ENCODE peak calls at places on chromosomes 5 and 9, in four cellular contexts. One of them, this sample, is unnamed.

GRCh38 chr5:131163315-131164119 is 1.5 kb downstream of the HINT1 start:
- DNase-seq in upper lobe of right lung: no peak
- DNase-seq in brain microvascular endothelial cell: no peak
- DNase-seq in bronchial epithelial cell: peak; percentile 39
- DNase-seq in this sample: no peak

GRCh38 chr5:12294151-12294550 is 389.9 kb upstream of the CTNND2 start:
- DNase-seq in brain microvascular endothelial cell: no peak
- DNase-seq in bronchial epithelial cell: no peak
- DNase-seq in upper lobe of right lung: no peak
- DNase-seq in this sample: no peak

GRCh38 chr5:41921874-41922273 is 3.2 kb upstream of the FBXO4 start:
- DNase-seq in upper lobe of right lung: no peak
- DNase-seq in brain microvascular endothelial cell: peak; percentile 33
- DNase-seq in bronchial epithelial cell: peak; percentile 87
- DNase-seq in this sample: no peak

GRCh38 chr5:122845253-122846050 is at the start of gene SNX24:
- DNase-seq in upper lobe of right lung: peak; percentile 94
- DNase-seq in bronchial epithelial cell: peak; percentile 55
- DNase-seq in brain microvascular endothelial cell: peak; percentile 35
- DNase-seq in this sample: peak; percentile 78

GRCh38 chr9:93297659-93298497 is 113.9 kb downstream of the WNK2 start:
- DNase-seq in brain microvascular endothelial cell: no peak
- DNase-seq in upper lobe of right lung: peak; percentile 53
- DNase-seq in bronchial epithelial cell: no peak
- DNase-seq in this sample: no peak

GRCh38 chr5:77945874-77946273 is 169.7 kb upstream of the TBCA start:
- DNase-seq in brain microvascular endothelial cell: no peak
- DNase-seq in bronchial epithelial cell: no peak
- DNase-seq in upper lobe of right lung: no peak
- DNase-seq in this sample: no peak

GRCh38 chr5:132475939-132476852 is 14.4 kb downstream of the IRF1 start:
- DNase-seq in upper lobe of right lung: peak; percentile 29
- DNase-seq in brain microvascular endothelial cell: no peak
- DNase-seq in bronchial epithelial cell: no peak
- DNase-seq in this sample: no peak

GRCh38 chr9:136671646-136672430 is 9.1 kb downstream of the EGFL7 start:
- DNase-seq in bronchial epithelial cell: no peak
- DNase-seq in brain microvascular endothelial cell: no peak
- DNase-seq in upper lobe of right lung: no peak
- DNase-seq in this sample: peak; percentile 31

GRCh38 chr9:91896096-91896495 is 53.9 kb downstream of the ROR2 start:
- DNase-seq in brain microvascular endothelial cell: no peak
- DNase-seq in bronchial epithelial cell: no peak
- DNase-seq in upper lobe of right lung: no peak
- DNase-seq in this sample: no peak

GRCh38 chr9:33117306-33117705 is 40.8 kb upstream of the SMU1 start:
- DNase-seq in bronchial epithelial cell: no peak
- DNase-seq in brain microvascular endothelial cell: no peak
- DNase-seq in upper lobe of right lung: no peak
- DNase-seq in this sample: no peak

DNA sequence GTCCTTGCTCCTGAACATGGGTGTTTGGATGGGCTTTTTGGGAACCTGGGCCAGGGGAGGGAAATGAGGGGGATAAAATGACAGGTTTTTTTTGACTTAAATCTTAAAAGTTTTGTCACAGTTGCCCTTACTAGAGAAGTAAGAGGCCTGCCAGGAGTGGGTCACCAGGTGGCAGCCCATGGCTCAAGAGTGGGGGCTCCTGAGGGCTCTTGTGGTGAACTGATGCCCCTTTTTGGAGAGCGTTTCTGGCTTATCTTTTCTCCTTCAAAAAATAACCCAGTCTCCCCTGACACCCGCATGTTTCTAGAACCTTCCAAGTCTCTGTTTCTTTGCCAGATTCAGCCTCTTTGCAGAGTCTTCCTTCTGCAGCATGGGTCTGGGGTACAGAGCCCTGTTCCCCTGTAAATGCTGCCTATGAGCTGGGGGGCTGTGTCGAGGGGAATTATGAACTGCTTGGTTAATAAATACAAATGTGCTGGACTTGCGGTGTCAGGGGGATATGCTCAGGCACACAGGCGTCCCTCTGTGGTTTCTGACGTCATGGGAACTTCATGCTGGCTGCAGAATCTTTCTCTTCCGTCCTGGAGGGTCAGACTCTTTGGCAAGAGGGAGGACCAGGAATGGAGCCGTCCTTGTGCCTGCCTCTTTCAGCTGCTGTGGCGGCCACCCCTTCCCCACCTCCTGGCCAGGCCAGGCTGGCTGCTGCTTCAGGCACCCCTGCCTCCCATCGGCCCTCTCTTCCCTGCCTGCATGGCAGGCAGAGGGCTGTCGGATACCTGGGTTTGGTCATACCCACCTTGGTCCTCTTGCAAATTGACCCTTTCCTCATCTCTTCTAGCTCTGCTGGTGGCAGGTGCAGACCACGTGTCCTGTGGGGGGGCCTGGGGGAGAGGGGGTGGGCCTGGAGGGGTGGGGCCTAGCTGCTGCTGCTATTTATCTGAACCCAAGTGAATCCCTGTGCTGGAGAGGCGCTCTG is 30.1 kb downstream of the PTPA start:
- DNase-seq in brain microvascular endothelial cell: peak; percentile 91
- DNase-seq in bronchial epithelial cell: peak; percentile 69
- DNase-seq in upper lobe of right lung: no peak
- DNase-seq in this sample: no peak
- H3K4me3 ChIP-seq in brain microvascular endothelial cell: peak overlapping the region; percentile 17
- H3K4me3 ChIP-seq in bronchial epithelial cell: no peak overlapping the region
- H3K4me3 ChIP-seq in upper lobe of right lung: peak overlapping the region; percentile 61
- H3K4me3 ChIP-seq in this sample: peak overlapping the region; percentile 41

DNA sequence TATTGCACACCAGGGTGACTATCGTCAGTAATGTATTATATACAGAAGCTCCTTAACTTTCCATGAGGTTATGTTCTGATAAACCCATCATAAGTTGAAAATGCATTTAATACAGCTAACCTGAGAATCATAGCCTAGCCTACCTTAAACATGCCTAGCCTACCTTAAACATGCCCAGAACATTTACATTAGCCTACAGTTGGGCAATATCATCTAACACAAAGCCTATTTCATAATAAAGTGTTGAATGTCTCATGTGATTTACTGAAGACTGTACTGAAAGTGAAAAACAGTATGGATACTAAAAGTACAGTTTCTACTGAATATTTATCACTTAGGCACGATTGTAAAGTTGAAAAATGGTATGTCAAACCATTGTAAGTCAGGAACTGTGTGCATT is 1.5 kb downstream of the GM2A start:
- DNase-seq in bronchial epithelial cell: peak; percentile 80
- DNase-seq in upper lobe of right lung: no peak
- DNase-seq in brain microvascular endothelial cell: no peak
- DNase-seq in this sample: no peak
- H3K4me3 ChIP-seq in bronchial epithelial cell: peak overlapping the region; percentile 85
- H3K4me3 ChIP-seq in upper lobe of right lung: peak overlapping the region; percentile 88
- H3K4me3 ChIP-seq in brain microvascular endothelial cell: no peak overlapping the region
- H3K4me3 ChIP-seq in this sample: no peak overlapping the region

DNA sequence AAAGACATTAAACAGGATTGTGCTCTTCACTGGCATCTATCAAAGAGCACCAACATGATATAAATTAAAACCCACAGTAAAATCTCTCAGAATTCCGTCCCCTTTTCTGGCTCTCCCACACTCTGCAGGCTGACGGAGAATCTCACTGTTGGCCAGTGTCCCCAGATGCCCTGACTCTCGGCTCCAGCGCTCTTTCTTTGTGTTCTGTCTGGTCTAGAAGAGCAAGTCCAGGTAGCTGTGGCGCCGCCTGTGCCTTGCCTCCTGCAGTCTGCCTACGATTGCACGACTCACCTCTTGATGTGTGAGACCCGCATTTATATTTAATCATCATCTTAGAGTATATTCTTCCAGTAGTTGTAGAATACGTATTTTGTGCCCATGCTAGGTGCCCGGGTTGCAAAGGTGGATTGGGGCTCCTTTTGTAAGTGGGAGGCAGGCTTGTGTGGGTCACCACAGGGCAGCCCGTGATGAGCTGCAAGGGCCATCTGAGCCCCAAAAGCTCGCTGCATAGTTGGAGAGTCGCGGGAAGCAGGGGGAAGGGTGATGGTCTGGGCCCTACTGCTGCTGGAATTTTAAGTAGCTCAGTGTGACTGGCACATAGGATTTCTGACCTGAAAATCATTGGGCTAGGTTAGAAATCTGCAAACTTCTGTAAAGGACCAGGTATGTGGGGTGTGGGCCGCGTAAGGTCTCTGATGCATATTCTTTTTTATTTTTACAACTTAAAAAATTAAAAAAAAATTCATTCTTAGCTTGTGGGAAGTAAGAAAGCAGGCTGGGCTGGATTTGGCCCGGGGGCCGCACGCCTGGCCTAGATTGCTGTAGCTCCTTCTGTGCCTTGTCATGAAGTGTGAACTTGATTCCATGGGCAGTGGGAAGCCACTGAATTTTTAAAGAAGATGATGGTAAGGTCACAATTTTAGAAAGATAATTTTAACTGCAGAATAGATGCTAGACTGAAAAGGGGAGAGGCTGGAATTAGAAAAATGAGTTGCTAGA is 55.8 kb downstream of the EHMT1 start:
- DNase-seq in upper lobe of right lung: peak; percentile 51
- DNase-seq in bronchial epithelial cell: no peak
- DNase-seq in brain microvascular endothelial cell: no peak
- DNase-seq in this sample: no peak
- H3K4me3 ChIP-seq in upper lobe of right lung: no peak overlapping the region
- H3K4me3 ChIP-seq in bronchial epithelial cell: no peak overlapping the region
- H3K4me3 ChIP-seq in brain microvascular endothelial cell: no peak overlapping the region
- H3K4me3 ChIP-seq in this sample: no peak overlapping the region

GRCh38 chr9:133119461-133120342 is 1.3 kb downstream of the RALGDS start:
- DNase-seq in brain microvascular endothelial cell: no peak
- DNase-seq in bronchial epithelial cell: peak; percentile 41
- DNase-seq in upper lobe of right lung: no peak
- DNase-seq in this sample: peak; percentile 39

GRCh38 chr9:133117271-133118178 is 3.5 kb downstream of the RALGDS start:
- DNase-seq in bronchial epithelial cell: no peak
- DNase-seq in upper lobe of right lung: no peak
- DNase-seq in brain microvascular endothelial cell: no peak
- DNase-seq in this sample: no peak

GRCh38 chr9:133119039-133119438 is 2.0 kb downstream of the RALGDS start:
- DNase-seq in upper lobe of right lung: no peak
- DNase-seq in brain microvascular endothelial cell: no peak
- DNase-seq in bronchial epithelial cell: no peak
- DNase-seq in this sample: no peak

GRCh38 chr9:133118179-133118520 is 2.9 kb downstream of the RALGDS start:
- DNase-seq in bronchial epithelial cell: no peak
- DNase-seq in brain microvascular endothelial cell: no peak
- DNase-seq in upper lobe of right lung: no peak
- DNase-seq in this sample: no peak

GRCh38 chr9:133118568-133118967 is 2.5 kb downstream of the RALGDS start:
- DNase-seq in upper lobe of right lung: no peak
- DNase-seq in bronchial epithelial cell: no peak
- DNase-seq in brain microvascular endothelial cell: no peak
- DNase-seq in this sample: no peak
- H3K4me3 ChIP-seq in upper lobe of right lung: peak overlapping the region; percentile 78
- H3K4me3 ChIP-seq in bronchial epithelial cell: no peak overlapping the region
- H3K4me3 ChIP-seq in brain microvascular endothelial cell: no peak overlapping the region
- H3K4me3 ChIP-seq in this sample: no peak overlapping the region

DNA sequence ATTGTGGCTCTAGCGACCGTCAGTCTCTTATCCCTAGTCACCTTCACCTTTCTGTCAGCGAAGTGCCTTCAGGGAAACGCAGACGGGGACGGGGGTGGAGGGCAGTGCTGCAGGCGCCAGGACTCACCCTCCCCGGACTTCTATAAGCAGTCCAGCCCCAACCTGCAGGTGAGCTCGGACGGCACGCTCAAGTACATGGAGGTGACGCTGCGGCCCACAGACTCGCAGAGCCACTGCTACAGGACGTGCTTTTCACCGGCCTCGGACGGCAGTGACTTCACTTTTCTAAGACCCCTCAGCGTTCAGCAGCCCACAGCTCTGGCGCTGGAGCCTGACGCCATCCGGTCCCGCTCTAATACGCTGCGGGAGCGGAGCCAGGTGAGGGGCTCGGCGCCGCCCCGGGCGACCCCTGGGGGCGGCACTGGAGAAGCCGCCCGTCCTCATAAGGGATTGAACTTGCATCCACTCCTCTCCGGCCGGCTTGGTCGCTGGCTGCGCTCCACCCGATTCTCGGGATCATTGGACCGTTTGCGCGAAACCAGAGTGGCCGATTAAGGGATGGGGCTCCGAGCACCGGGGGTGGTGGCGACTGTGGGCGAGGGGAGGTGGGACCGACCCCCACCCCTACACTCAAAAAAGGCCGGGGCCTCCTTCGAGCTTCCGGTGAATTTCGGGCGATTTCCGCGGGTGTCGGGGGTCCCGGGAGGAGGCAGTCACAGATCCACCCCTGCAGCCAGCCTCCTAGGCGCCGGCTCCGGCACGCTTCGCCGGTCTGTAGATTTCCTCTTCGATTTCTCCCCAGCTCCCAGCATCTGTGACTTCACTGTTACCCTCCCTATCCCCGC is 2.7 kb downstream of the PCDHGC5 start:
- DNase-seq in bronchial epithelial cell: no peak
- DNase-seq in upper lobe of right lung: no peak
- DNase-seq in brain microvascular endothelial cell: no peak
- DNase-seq in this sample: no peak
- H3K4me3 ChIP-seq in bronchial epithelial cell: no peak overlapping the region
- H3K4me3 ChIP-seq in upper lobe of right lung: peak overlapping the region; percentile 4
- H3K4me3 ChIP-seq in brain microvascular endothelial cell: no peak overlapping the region
- H3K4me3 ChIP-seq in this sample: no peak overlapping the region

DNA sequence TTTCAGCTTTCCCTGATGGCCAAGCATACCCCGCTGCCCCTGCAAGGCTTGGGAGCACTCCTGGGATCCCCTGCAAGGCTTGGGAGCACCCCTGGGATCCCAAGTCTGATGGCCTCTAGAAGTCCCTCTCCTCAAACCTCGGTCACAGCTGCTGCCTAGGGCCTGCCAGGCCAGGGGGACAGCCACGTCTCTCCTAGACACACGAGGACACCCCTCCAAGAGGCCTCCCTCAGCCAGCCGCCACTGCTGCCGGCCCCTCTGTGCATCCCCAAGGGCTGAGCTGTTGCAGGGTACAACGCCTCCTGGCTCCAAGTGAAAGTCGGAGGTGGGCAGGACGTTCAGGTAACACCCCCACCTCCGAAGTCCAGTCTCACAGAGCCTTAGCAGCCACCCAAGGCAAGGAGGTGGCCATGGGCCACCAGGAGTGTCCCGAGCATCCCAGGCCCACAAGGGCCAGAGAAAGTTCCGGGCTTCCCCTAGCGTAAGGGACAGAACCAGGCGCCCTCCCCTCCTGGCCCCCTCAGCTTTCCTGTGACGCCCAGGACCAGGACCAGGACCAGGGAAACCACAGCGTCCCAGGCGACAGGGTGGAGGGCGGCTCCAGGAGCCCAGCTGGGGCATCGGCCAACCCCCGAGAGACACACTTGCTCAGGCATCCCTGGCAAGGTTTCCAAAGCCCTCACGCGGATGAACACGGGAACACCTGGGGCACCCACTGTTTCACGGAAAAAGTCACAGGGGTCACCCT is 17.3 kb upstream of the SLC12A7 start:
- DNase-seq in upper lobe of right lung: no peak
- DNase-seq in brain microvascular endothelial cell: no peak
- DNase-seq in bronchial epithelial cell: no peak
- DNase-seq in this sample: no peak
- H3K4me3 ChIP-seq in upper lobe of right lung: no peak overlapping the region
- H3K4me3 ChIP-seq in brain microvascular endothelial cell: no peak overlapping the region
- H3K4me3 ChIP-seq in bronchial epithelial cell: no peak overlapping the region
- H3K4me3 ChIP-seq in this sample: no peak overlapping the region